ENCODE peak calls at places on chromosomes 1 and 21, in four cellular contexts. N, O, T and J are unnamed samples.

GRCh38 chr1:44033756-44034155 is 2.5 kb upstream of the SLC6A9 start:
- DNase-seq in T (peak; percentile 25), N (no peak), O (no peak), J (no peak)

GRCh38 chr21:41374177-41374712 is 12.4 kb downstream of the MX2 start:
- DNase-seq in T (peak; percentile 17), O (no peak), N (no peak), J (no peak)

GRCh38 chr1:244628719-244629299 is 24.1 kb upstream of the DESI2 start:
- DNase-seq in N (no peak), T (no peak), O (no peak), J (peak; percentile 4)

GRCh38 chr1:47507921-47508894 is 70.4 kb downstream of the FOXD2 start:
- DNase-seq in T (peak; percentile 50), N (peak; percentile 49), O (peak; percentile 57), J (no peak)

GRCh38 chr1:159798893-159799292 is 3.3 kb upstream of the FCRL6 start:
- DNase-seq in O (peak; percentile 59), T (peak; percentile 86), N (peak; percentile 97), J (peak; percentile 85)

GRCh38 chr1:10152709-10153284 is 57.6 kb upstream of the KIF1B start:
- DNase-seq in T (peak; percentile 75), O (peak; percentile 87), N (peak; percentile 68), J (peak; percentile 48)

GRCh38 chr1:8004803-8005573 is 21.1 kb downstream of the ERRFI1 start:
- DNase-seq in O (no peak), N (peak; percentile 89), T (no peak), J (peak; percentile 98)

GRCh38 chr1:151815716-151816327 is 10.6 kb upstream of the LINGO4 start:
- DNase-seq in T (no peak), N (no peak), O (no peak), J (no peak)

GRCh38 chr1:179079113-179079761 is 2.6 kb upstream of the TOR3A start:
- DNase-seq in T (peak; percentile 51), O (no peak), N (peak; percentile 85), J (peak; percentile 81)

GRCh38 chr21:32624726-32625125 is 12.5 kb upstream of the CFAP298 start:
- DNase-seq in O (no peak), N (no peak), T (no peak), J (peak; percentile 6)

GRCh38 chr1:186983327-186983726 is 154.6 kb downstream of the PLA2G4A start:
- DNase-seq in T (no peak), O (no peak), N (no peak), J (peak; percentile 98)

GRCh38 chr1:57797084-57797483 is 373.2 kb upstream of the DAB1 start:
- DNase-seq in T (no peak), N (no peak), O (no peak), J (no peak)

GRCh38 chr1:148263906-148264255 is 111.8 kb upstream of the NBPF11 start:
- DNase-seq in N (no peak), T (no peak), O (peak; percentile 73), J (no peak)

GRCh38 chr1:226664413-226665101 is 74.5 kb downstream of the ITPKB start:
- DNase-seq in N (peak; percentile 47), O (no peak), T (no peak), J (peak; percentile 94)

GRCh38 chr1:26072305-26072704 is 4.9 kb upstream of the TRIM63 start:
- DNase-seq in T (no peak), O (no peak), N (no peak), J (no peak)

GRCh38 chr1:44553771-44554170 is 120.5 kb downstream of the TMEM53 start:
- DNase-seq in T (no peak), N (peak; percentile 49), O (no peak), J (peak; percentile 10)

GRCh38 chr1:6962956-6963915 is 178.0 kb downstream of the CAMTA1 start:
- DNase-seq in O (peak; percentile 96), T (peak; percentile 99), N (no peak), J (no peak)

GRCh38 chr1:12276225-12276624 is 46.4 kb downstream of the VPS13D start:
- DNase-seq in N (peak; percentile 78), O (peak; percentile 67), T (peak; percentile 69), J (peak; percentile 51)

GRCh38 chr1:244104309-244105060 is 53.4 kb downstream of the ZBTB18 start:
- DNase-seq in O (no peak), T (no peak), N (peak; percentile 54), J (peak; percentile 93)

GRCh38 chr1:102783487-102783886 is 324.8 kb downstream of the COL11A1 start:
- DNase-seq in N (no peak), O (no peak), T (no peak), J (no peak)

GRCh38 chr1:180210008-180210555 is 20.0 kb upstream of the LHX4 start:
- DNase-seq in O (no peak), N (no peak), T (no peak), J (no peak)

GRCh38 chr1:93681549-93682412 is at the start of gene BCAR3:
- DNase-seq in T (peak; percentile 85), N (peak; percentile 91), O (peak; percentile 83), J (peak; percentile 73)

GRCh38 chr1:79716481-79716880 is 710.0 kb upstream of the ADGRL4 start:
- DNase-seq in O (no peak), N (peak; percentile 41), T (no peak), J (peak; percentile 69)
- H4K5ac ChIP-seq in O (no peak overlapping the region), N (no peak overlapping the region), T (no peak overlapping the region), J (no peak overlapping the region)

DNA sequence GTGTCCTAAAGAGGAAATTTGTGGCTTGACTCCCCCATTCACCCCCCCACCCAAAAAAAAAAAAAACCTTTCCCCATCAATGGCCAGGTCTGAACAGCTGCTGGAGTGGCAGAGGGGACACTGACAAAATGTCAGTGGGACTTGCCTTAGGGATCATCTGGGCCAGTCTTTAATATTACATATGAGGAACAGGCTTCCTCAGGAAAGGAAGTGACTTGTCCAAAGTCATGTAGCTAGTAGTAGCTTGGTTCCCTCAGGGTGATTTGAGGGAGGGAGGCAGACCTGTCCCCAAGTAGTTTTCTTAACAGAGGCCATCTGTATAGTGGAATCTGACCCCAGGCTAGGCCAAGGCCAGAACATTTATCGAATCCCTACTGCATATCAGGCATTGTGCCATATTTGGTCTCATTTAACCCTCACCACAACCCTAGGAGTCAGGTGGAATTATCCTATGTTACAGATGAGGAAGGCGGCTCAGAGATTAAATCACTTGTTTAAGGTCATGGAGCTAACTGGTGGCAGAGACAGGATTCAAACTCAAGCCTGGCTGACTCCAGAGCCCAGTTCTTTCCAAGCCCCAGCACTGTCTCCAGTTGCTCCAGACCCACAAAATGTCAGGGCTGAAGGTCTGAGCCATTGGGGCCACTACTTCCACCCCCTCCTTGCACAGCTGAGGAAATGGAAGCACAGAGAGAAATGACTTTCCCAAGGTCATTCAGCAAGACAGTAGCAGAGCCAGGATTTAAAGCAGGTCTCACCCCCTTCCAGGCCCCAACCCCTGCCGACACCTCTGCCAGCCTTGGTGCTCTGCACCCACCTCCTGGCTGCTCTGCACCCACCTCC is 10.4 kb downstream of the ZBTB7B start:
- DNase-seq in N (no peak), O (no peak), T (no peak), J (no peak)
- H4K5ac ChIP-seq in N (no peak overlapping the region), O (no peak overlapping the region), T (no peak overlapping the region), J (no peak overlapping the region)

DNA sequence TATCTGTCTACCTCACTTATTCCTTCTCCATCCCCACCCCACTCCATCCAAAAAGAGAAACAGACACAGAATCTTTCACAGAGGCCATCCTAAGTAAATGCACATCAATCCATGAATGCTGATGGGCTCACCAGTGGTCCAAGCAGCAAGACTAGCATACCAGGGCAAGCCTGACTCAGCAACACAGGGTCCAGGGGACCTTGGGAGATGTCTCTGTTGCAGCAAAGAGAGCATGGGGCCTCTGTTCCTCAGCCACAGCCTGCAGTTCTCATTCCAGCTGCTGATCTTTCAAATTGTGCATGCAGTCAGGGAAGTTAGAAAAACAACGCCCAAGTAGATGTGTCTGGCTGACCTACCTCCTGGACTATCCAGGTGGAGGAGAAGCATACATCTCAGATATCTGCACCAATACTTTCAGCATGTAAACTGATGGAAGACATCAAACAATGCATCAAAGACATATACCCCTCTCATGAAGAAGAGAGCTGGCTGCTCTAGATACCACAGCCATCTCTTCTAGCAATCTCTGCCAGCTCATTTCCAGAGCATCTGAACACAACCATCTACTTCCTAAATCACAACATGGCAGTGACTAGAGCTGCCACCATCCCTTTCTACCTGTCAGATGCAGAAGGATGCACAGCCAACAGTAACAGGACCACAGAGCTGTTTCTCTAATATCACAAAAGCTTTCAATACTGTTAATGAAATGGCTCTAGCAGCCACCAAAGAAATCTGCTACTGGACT is 54.5 kb downstream of the CD34 start:
- DNase-seq in T (no peak), O (no peak), N (no peak), J (no peak)
- H4K5ac ChIP-seq in T (no peak overlapping the region), O (no peak overlapping the region), N (no peak overlapping the region), J (no peak overlapping the region)

DNA sequence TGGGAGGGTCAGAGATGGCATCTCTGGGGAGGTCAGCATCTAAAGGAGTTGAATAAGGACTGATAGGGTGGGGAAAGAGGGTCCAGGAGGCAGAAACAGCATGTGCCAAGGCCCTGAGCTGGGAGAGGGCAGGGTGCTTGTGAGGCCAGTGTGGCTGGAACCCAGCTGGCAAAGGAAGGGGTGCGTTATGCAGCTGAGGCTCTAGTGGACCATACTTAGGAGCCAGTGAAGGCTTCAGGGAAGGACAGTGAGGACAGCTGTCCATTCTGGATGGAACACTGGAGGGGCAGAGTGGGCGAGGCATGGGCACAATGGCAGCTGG is 57.1 kb upstream of the RPL11 start:
- DNase-seq in O (no peak), T (no peak), N (no peak), J (no peak)
- H4K5ac ChIP-seq in O (no peak overlapping the region), T (no peak overlapping the region), N (no peak overlapping the region), J (peak overlapping the region; percentile 86)

GRCh38 chr1:53094533-53094919 is 32.5 kb downstream of the PODN start:
- DNase-seq in T (no peak), O (no peak), N (no peak), J (no peak)

GRCh38 chr1:53093451-53093754 is 31.4 kb downstream of the PODN start:
- DNase-seq in T (no peak), N (no peak), O (no peak), J (no peak)

GRCh38 chr1:53093778-53094532 is 31.9 kb downstream of the PODN start:
- DNase-seq in N (no peak), T (no peak), O (no peak), J (no peak)

GRCh38 chr1:53091841-53092645 is 30.0 kb downstream of the PODN start:
- DNase-seq in O (no peak), T (no peak), N (no peak), J (no peak)

GRCh38 chr1:53092659-53093450 is 30.8 kb downstream of the PODN start:
- DNase-seq in N (no peak), O (no peak), T (no peak), J (no peak)
- H4K5ac ChIP-seq in N (no peak overlapping the region), O (no peak overlapping the region), T (no peak overlapping the region), J (no peak overlapping the region)

DNA sequence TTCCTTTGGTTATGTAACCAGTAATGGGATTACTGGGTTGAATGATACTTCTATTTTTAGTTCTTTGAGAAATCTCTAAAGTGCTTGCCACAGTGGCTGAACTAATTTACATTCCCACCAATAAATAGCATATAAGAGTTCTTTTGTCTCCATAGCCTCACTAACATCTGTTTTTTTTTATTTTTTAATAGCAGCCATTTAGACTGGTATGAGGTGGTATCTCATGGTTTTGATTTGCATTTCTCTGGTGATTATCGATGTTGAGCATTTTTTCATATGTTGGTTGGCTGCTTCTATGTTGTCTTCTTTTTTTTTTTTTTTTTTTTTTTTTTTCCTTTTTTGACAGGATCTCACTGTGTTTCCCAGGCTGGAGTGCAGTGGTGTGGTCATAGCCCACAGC is 132.6 kb upstream of the L1TD1 start:
- DNase-seq in N (no peak), T (no peak), O (no peak), J (no peak)
- H4K5ac ChIP-seq in N (no peak overlapping the region), T (no peak overlapping the region), O (no peak overlapping the region), J (no peak overlapping the region)